ENCODE peak calls at places on chromosomes 3 and 15, in six cellular contexts. W, D, J, Q, A and I are unnamed samples.

GRCh38 chr15:74616020-74616939 is 644 bp downstream of the CLK3 start:
- DNase-seq in A (no peak), W (peak; percentile 41), J (peak; percentile 76), D (peak; percentile 70), Q (no peak), I (peak; percentile 71)

GRCh38 chr15:32717290-32718081 is at the start of gene GREM1:
- DNase-seq in Q (peak; percentile 77), D (peak; percentile 31), W (peak; percentile 24), J (no peak), A (peak; percentile 13), I (no peak)

GRCh38 chr15:47987908-47988532 is 132.8 kb upstream of the SLC24A5 start:
- DNase-seq in D (peak; percentile 78), W (peak; percentile 48), J (no peak), A (no peak), Q (peak; percentile 20), I (peak; percentile 30)

GRCh38 chr3:72379500-72380187 is 468.6 kb downstream of the SHQ1 start:
- DNase-seq in Q (no peak), A (no peak), W (no peak), J (no peak), D (no peak), I (no peak)

GRCh38 chr3:125123906-125124305 is 68.1 kb upstream of the HEG1 start:
- DNase-seq in J (no peak), W (no peak), D (no peak), Q (no peak), A (no peak), I (no peak)

GRCh38 chr15:66715181-66715624 is 13.2 kb downstream of the SMAD6 start:
- DNase-seq in W (no peak), D (no peak), A (no peak), J (no peak), Q (no peak), I (no peak)

GRCh38 chr3:186220886-186221285 is 112.0 kb upstream of the ETV5 start:
- DNase-seq in D (no peak), Q (no peak), J (peak; percentile 35), A (no peak), W (no peak), I (no peak)

GRCh38 chr3:137988982-137989381 is 21.0 kb upstream of the CLDN18 start:
- DNase-seq in D (no peak), Q (no peak), W (peak; percentile 28), J (no peak), A (no peak), I (no peak)

GRCh38 chr15:91950054-91950453 is 96.5 kb downstream of the SLCO3A1 start:
- DNase-seq in W (no peak), Q (no peak), A (no peak), D (no peak), J (no peak), I (no peak)

GRCh38 chr3:130700541-130700940 is 46.1 kb downstream of the PIK3R4 start:
- DNase-seq in Q (no peak), D (no peak), A (no peak), W (no peak), J (peak; percentile 40), I (no peak)

GRCh38 chr15:37733628-37734027 is 200.8 kb upstream of the TMCO5A start:
- DNase-seq in A (no peak), W (no peak), J (no peak), Q (no peak), D (no peak), I (no peak)

GRCh38 chr15:63246691-63247464 is 30.5 kb upstream of the APH1B start:
- DNase-seq in J (peak; percentile 58), Q (no peak), A (no peak), D (no peak), W (no peak), I (no peak)

GRCh38 chr3:79506751-79507150 is 261.0 kb downstream of the ROBO1 start:
- DNase-seq in J (no peak), A (no peak), Q (no peak), W (no peak), D (no peak), I (no peak)

GRCh38 chr3:64058592-64058991 is 35.3 kb upstream of the PSMD6 start:
- DNase-seq in Q (no peak), W (no peak), D (no peak), J (no peak), A (no peak), I (no peak)

GRCh38 chr3:58708116-58708791 is 41.7 kb upstream of the FAM3D start:
- DNase-seq in D (no peak), A (no peak), Q (no peak), J (no peak), W (no peak), I (no peak)

GRCh38 chr3:124918524-124918923 is 16.0 kb downstream of the MUC13 start:
- DNase-seq in Q (no peak), A (no peak), J (no peak), W (no peak), D (no peak), I (no peak)

GRCh38 chr15:99385865-99386264 is 134.6 kb downstream of the LRRC28 start:
- DNase-seq in A (no peak), W (no peak), J (peak; percentile 49), Q (no peak), D (peak; percentile 12), I (no peak)

GRCh38 chr3:95815828-95816227 is 998.6 kb upstream of the EPHA6 start:
- DNase-seq in D (no peak), Q (no peak), W (no peak), J (no peak), A (no peak), I (no peak)

GRCh38 chr3:57402675-57403074 is 110.2 kb upstream of the ASB14 start:
- DNase-seq in D (no peak), A (no peak), Q (no peak), J (no peak), W (no peak), I (no peak)

GRCh38 chr3:57391767-57392166 is 99.3 kb upstream of the ASB14 start:
- DNase-seq in Q (no peak), J (no peak), A (no peak), W (no peak), D (no peak), I (no peak)

GRCh38 chr3:57393957-57394356 is 101.5 kb upstream of the ASB14 start:
- DNase-seq in D (no peak), J (no peak), W (no peak), A (no peak), Q (no peak), I (no peak)

GRCh38 chr3:57397175-57398026 is 104.9 kb upstream of the ASB14 start:
- DNase-seq in D (peak; percentile 44), Q (peak; percentile 6), W (peak; percentile 69), J (no peak), A (no peak), I (peak; percentile 79)
- TF ChIP-seq CTCF in D (peak; percentile 99), Q (peak; percentile 49), W (peak; percentile 84), J (peak; percentile 62), A (peak; percentile 69), I (peak; percentile 65)

GRCh38 chr3:89043406-89043947 is 63.9 kb upstream of the EPHA3 start:
- DNase-seq in A (no peak), Q (no peak), W (no peak), D (no peak), J (no peak), I (no peak)

GRCh38 chr3:89046661-89047060 is 60.8 kb upstream of the EPHA3 start:
- DNase-seq in A (no peak), W (no peak), J (no peak), Q (no peak), D (no peak), I (no peak)

DNA sequence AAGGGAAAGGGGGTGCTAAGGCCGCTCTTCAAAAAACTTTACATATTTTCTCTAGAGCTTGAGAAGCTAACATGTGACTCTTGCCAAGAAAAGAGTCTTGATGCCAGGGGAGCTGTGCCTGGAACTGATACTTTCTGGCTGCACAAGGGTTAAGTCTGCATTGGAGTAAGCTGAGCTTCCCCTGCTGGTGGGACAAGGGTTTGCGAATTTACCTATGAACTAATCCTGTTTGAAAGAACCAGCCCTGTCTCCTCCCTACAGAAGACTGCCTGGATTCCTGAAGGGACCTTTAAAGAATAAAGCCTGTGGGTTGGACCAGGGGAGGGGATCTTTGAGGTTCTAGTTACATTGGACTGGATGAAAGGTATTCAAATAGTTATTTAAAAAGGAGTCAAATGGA is 58.3 kb upstream of the EPHA3 start:
- DNase-seq in J (no peak), A (no peak), D (peak; percentile 7), Q (peak; percentile 8), W (no peak), I (peak; percentile 1)
- TF ChIP-seq CTCF in J (no peak), A (peak; percentile 47), D (peak; percentile 23), Q (peak; percentile 33), W (no peak), I (no peak)

GRCh38 chr15:71595846-71596553 is 214.4 kb upstream of the NR2E3 start:
- DNase-seq in W (no peak), A (no peak), Q (no peak), D (no peak), J (no peak), I (no peak)

GRCh38 chr15:71588746-71589145 is 221.6 kb upstream of the NR2E3 start:
- DNase-seq in J (no peak), A (no peak), W (no peak), Q (no peak), D (no peak), I (peak; percentile 27)

GRCh38 chr15:71592186-71592585 is 218.2 kb upstream of the NR2E3 start:
- DNase-seq in Q (no peak), D (peak; percentile 31), A (no peak), J (no peak), W (no peak), I (no peak)

GRCh38 chr15:71586463-71586862 is 223.9 kb upstream of the NR2E3 start:
- DNase-seq in Q (no peak), W (no peak), D (no peak), J (no peak), A (no peak), I (no peak)

DNA sequence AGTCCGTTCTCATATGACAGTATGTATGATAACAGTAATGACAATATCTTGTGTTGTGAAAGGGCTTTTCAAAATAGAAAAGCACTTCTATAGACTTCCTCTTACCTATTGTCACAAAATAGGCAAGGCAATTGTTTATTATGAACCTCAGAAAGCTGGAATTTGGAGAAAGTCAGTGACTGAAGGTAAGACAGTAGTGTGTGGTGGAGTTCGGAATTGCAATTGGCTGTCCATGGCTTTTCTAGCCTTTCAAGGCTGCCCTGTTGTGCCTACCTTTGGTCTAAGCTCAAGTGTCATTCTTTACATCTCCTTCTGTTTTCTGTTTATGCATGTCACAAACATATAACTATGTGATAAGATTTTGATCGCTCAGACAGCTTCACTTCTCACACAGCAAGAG is 219.3 kb upstream of the NR2E3 start:
- DNase-seq in Q (no peak), J (no peak), W (no peak), D (no peak), A (no peak), I (no peak)
- TF ChIP-seq CTCF in Q (no peak), J (no peak), W (no peak), D (no peak), A (peak; percentile 26), I (no peak)

GRCh38 chr3:98827221-98827620 is 64.1 kb downstream of the ST3GAL6 start:
- DNase-seq in A (no peak), Q (no peak), W (no peak), D (no peak), J (no peak), I (no peak)

GRCh38 chr3:98821072-98821471 is 57.9 kb downstream of the ST3GAL6 start:
- DNase-seq in D (no peak), W (no peak), Q (no peak), A (no peak), J (no peak), I (no peak)

GRCh38 chr3:98823791-98824190 is 60.7 kb downstream of the ST3GAL6 start:
- DNase-seq in W (no peak), J (no peak), D (no peak), A (no peak), Q (no peak), I (no peak)

GRCh38 chr3:98826126-98826525 is 63.0 kb downstream of the ST3GAL6 start:
- DNase-seq in A (no peak), J (no peak), Q (no peak), W (no peak), D (no peak), I (no peak)

GRCh38 chr3:98824256-98824655 is 61.1 kb downstream of the ST3GAL6 start:
- DNase-seq in D (no peak), W (no peak), Q (no peak), A (no peak), J (no peak), I (no peak)
- TF ChIP-seq CTCF in D (peak; percentile 33), W (no peak), Q (no peak), A (no peak), J (no peak), I (no peak)